ENCODE peak calls at places on chromosome 5, in six cellular contexts. M, V, E, C, B and R are unnamed samples.

GRCh38 chr5:178542455-178542854 is 47.7 kb downstream of the COL23A1 start:
- DNase-seq in M (no peak), V (no peak), E (no peak), C (peak), B (no peak), R (peak)

GRCh38 chr5:124677376-124677998 is 69.0 kb downstream of the ZNF608 start:
- DNase-seq in M (peak), V (no peak), E (no peak), C (no peak), B (peak), R (no peak)

GRCh38 chr5:98813755-98814154 is 40.3 kb downstream of the RGMB start:
- DNase-seq in M (no peak), V (no peak), E (no peak), C (no peak), B (no peak), R (no peak)

GRCh38 chr5:14665110-14665822 is 748 bp downstream of the OTULIN start:
- DNase-seq in M (peak), V (peak), E (no peak), C (no peak), B (no peak), R (no peak)

GRCh38 chr5:40223884-40224402 is 455.8 kb upstream of the PTGER4 start:
- DNase-seq in M (peak), V (no peak), E (no peak), C (no peak), B (peak), R (no peak)

GRCh38 chr5:143413964-143414669 is 10.6 kb upstream of the NR3C1 start:
- DNase-seq in M (no peak), V (no peak), E (no peak), C (no peak), B (no peak), R (no peak)

GRCh38 chr5:115098041-115098702 is 71.5 kb downstream of the TRIM36 start:
- DNase-seq in M (peak), V (peak), E (peak), C (peak), B (peak), R (no peak)

GRCh38 chr5:171720086-171720485 is 65.5 kb upstream of the SMIM23 start:
- DNase-seq in M (no peak), V (no peak), E (no peak), C (no peak), B (no peak), R (peak)

GRCh38 chr5:137234973-137235943 is 263.9 kb downstream of the SPOCK1 start:
- DNase-seq in M (no peak), V (no peak), E (no peak), C (no peak), B (no peak), R (no peak)

GRCh38 chr5:125064610-125065009 is 318.2 kb upstream of the ZNF608 start:
- DNase-seq in M (no peak), V (no peak), E (no peak), C (no peak), B (no peak), R (no peak)

GRCh38 chr5:147756566-147756965 is 26.0 kb downstream of the JAKMIP2 start:
- DNase-seq in M (no peak), V (no peak), E (no peak), C (no peak), B (no peak), R (no peak)

GRCh38 chr5:91145233-91145620 is 237.9 kb downstream of the ARRDC3 start:
- DNase-seq in M (peak), V (no peak), E (no peak), C (no peak), B (no peak), R (no peak)

GRCh38 chr5:178473858-178474257 is 116.3 kb downstream of the COL23A1 start:
- DNase-seq in M (no peak), V (no peak), E (no peak), C (peak), B (no peak), R (peak)

GRCh38 chr5:80967500-80968181 is 7.5 kb downstream of the RASGRF2 start:
- DNase-seq in M (peak), V (peak), E (no peak), C (peak), B (peak), R (no peak)

GRCh38 chr5:149407331-149408251 is 28.5 kb upstream of the IL17B start:
- DNase-seq in M (no peak), V (no peak), E (no peak), C (no peak), B (no peak), R (no peak)

GRCh38 chr5:148963679-148964078 is 99.2 kb downstream of the SH3TC2 start:
- DNase-seq in M (no peak), V (no peak), E (no peak), C (no peak), B (no peak), R (no peak)

GRCh38 chr5:140112685-140113179 is 1.2 kb upstream of the PURA start:
- DNase-seq in M (no peak), V (peak), E (no peak), C (no peak), B (peak), R (no peak)

GRCh38 chr5:59485104-59485503 is 408.4 kb downstream of the PDE4D start:
- DNase-seq in M (no peak), V (no peak), E (no peak), C (no peak), B (no peak), R (no peak)

GRCh38 chr5:80141147-80141671 is 106.1 kb downstream of the THBS4 start:
- DNase-seq in M (peak), V (peak), E (no peak), C (peak), B (peak), R (peak)

GRCh38 chr5:59152701-59153245 is 569.9 kb downstream of the RAB3C start:
- DNase-seq in M (no peak), V (no peak), E (no peak), C (no peak), B (no peak), R (no peak)

GRCh38 chr5:142472306-142472951 is 147.6 kb upstream of the SPRY4 start:
- DNase-seq in M (peak), V (no peak), E (no peak), C (no peak), B (peak), R (no peak)

GRCh38 chr5:72252574-72253155 is 67.4 kb downstream of the MRPS27 start:
- DNase-seq in M (peak), V (no peak), E (no peak), C (no peak), B (no peak), R (no peak)

GRCh38 chr5:110855961-110856360 is 117.2 kb downstream of the SLC25A46 start:
- DNase-seq in M (no peak), V (no peak), E (no peak), C (no peak), B (no peak), R (no peak)

GRCh38 chr5:35736280-35736679 is 118.6 kb downstream of the SPEF2 start:
- DNase-seq in M (no peak), V (no peak), E (no peak), C (no peak), B (peak), R (no peak)

GRCh38 chr5:74392698-74393431 is 247.7 kb downstream of the ENC1 start:
- DNase-seq in M (peak), V (no peak), E (no peak), C (no peak), B (peak), R (no peak)

DNA sequence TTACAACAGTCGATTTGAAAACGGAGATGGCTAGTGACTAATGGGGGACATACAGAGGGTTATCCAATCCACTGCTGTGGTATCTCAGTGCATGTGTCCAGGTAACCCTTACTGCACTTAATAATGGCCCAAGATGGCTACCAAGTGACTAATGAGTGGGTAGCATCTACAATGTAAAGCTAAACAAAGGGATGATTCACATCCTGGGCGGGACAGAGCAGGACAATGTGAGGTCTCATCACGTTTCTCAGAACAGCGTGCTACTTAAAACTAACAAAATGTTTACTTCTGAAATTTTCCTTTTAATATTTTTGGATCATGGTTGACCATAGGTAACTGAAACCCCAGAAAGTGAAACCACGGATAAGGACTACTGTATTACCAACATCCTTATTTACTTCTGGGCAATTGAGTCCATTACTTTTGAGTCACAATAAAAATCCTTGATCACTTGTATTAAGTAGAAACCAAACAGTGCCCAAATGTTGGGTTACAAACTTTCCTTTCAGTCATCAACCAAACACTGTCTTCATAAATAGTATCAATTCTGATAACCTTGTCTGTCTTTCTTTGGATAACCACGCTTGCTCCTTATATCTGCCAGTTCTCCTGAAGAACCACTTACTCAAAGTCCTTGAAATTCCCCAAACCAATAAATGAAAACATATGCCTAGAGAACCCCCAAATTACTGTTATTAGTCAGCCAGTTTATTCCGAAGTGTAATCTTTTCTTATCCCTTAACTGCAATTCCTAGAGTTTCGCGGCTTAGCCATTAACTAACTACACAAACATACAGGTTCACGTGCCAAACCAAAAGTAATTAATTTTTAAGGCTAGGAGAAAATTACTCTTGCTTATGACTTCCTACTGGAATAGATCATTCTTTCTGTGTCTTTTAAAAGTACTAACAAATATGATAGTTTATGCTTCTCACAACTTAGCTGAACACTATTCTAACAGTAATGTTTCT is 59.7 kb downstream of the ELL2 start:
- DNase-seq in M (peak), V (no peak), E (no peak), C (no peak), B (peak), R (no peak)
- TF ChIP-seq POLR2A in M (no peak), V (no peak), E (no peak), C (no peak), B (no peak), R (no peak)

DNA sequence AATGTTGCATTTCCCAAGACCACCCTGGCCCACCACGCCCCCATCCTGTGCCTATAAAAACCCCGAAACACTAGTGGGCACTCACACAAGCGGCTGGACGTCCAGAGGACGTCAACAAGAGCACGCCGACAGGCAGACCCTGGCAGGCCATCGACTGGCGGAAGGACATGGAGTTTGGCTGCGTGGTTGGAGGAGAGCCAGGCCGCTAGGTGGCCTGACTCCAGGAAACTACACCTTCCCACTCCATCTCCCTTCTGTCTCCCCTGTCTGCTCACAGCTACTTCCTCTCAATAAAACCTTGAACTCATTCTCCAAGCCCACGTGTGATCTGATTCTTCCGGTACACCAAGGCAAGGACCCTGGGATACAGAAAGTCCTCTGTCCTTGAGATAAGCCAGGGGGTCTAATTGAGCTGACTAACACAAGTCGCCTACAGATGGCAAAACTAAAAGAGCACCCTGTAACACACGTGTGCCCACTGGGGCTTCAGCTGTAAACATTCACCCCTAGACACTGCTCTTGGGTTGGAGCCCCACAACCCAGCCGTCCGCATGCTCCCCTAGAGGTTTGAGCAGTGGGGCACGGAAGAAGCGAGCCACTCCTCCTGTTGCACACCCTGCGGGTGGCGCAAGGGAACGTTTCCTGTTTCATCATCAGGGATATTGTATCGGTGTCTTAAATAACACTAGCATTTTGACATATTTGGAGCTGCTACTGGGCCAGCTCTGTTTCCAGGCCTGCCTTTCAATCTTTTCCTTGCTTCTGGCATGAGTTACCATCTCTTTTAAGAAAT is 54.5 kb upstream of the TAF11L2 start:
- DNase-seq in M (no peak), V (no peak), E (no peak), C (no peak), B (no peak), R (no peak)
- TF ChIP-seq POLR2A in M (no peak), V (no peak), E (no peak), C (no peak), B (no peak), R (no peak)

GRCh38 chr5:157518963-157519362 is 56.6 kb downstream of the ADAM19 start:
- DNase-seq in M (no peak), V (no peak), E (peak), C (no peak), B (no peak), R (no peak)
- TF ChIP-seq POLR2A in M (no peak), V (no peak), E (no peak), C (no peak), B (no peak), R (no peak)

GRCh38 chr5:181280251-181280762 is 19.4 kb upstream of the TRIM52 start:
- DNase-seq in M (no peak), V (no peak), E (no peak), C (no peak), B (no peak), R (no peak)

GRCh38 chr5:181282874-181283273 is 21.9 kb upstream of the TRIM52 start:
- DNase-seq in M (no peak), V (no peak), E (no peak), C (no peak), B (no peak), R (peak)

GRCh38 chr5:181281984-181282316 is 21.0 kb upstream of the TRIM52 start:
- DNase-seq in M (no peak), V (no peak), E (no peak), C (no peak), B (no peak), R (no peak)

GRCh38 chr5:181283347-181283746 is 22.4 kb upstream of the TRIM52 start:
- DNase-seq in M (no peak), V (no peak), E (no peak), C (no peak), B (no peak), R (peak)

GRCh38 chr5:181281077-181281983 is 20.4 kb upstream of the TRIM52 start:
- DNase-seq in M (no peak), V (no peak), E (no peak), C (no peak), B (no peak), R (peak)
- TF ChIP-seq POLR2A in M (no peak), V (no peak), E (no peak), C (no peak), B (no peak), R (no peak)

DNA sequence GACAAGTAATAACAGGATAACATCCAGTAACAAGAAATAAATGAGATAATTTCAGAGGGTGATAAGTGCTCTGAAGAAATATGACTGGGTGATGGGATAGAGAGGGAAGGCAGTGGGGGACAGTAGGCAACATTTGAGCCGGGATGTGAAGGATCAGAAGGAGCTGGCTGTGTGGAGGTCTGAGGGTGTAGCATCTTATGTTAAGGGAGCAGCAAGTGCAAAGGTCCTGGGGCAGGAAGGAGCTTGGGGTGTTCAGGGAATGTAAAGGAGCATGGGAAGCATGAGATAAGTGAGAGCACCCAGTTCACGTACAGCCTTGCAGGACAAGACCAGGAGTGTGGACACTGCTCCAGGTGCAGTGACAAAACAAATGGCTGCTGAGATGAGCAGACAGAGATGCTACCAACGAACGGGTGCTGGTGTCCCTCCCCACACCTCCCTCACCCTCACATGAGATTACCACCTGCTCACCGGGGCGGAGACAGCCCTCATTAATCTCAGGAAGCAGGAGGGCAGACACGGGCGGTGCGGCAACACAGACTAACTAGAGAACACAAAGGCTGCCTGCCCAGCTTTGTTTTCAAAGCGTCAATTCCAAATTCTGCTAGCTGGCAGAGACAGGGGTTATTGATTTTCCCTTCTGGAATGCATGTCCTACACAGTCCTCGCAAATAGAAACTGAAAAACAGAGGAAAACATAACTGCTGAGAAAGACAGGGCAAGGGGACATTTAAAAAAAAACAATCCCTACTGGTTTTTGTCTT is 298.1 kb upstream of the PANK3 start:
- DNase-seq in M (peak), V (no peak), E (no peak), C (no peak), B (no peak), R (no peak)
- TF ChIP-seq POLR2A in M (no peak), V (no peak), E (no peak), C (no peak), B (no peak), R (no peak)

GRCh38 chr5:134370306-134370870 is 981 bp upstream of the UBE2B start:
- DNase-seq in M (no peak), V (no peak), E (no peak), C (no peak), B (no peak), R (no peak)

GRCh38 chr5:134371834-134372340 is 518 bp downstream of the UBE2B start:
- DNase-seq in M (peak), V (peak), E (peak), C (peak), B (peak), R (peak)

GRCh38 chr5:134374234-134374633 is 2.9 kb downstream of the UBE2B start:
- DNase-seq in M (no peak), V (no peak), E (no peak), C (no peak), B (no peak), R (no peak)

GRCh38 chr5:134365604-134366003 is 1.4 kb downstream of the CDKL3 start:
- DNase-seq in M (no peak), V (no peak), E (no peak), C (no peak), B (no peak), R (no peak)

GRCh38 chr5:134370871-134371833 is at the start of gene UBE2B:
- DNase-seq in M (peak), V (peak), E (peak), C (peak), B (peak), R (peak)
- TF ChIP-seq POLR2A in M (peak), V (peak), E (peak), C (peak), B (peak), R (peak)

GRCh38 chr5:163437011-163437308 is 435 bp upstream of the CCNG1 start:
- DNase-seq in M (no peak), V (no peak), E (no peak), C (no peak), B (no peak), R (no peak)
- TF ChIP-seq POLR2A in M (no peak), V (no peak), E (peak), C (no peak), B (no peak), R (no peak)

DNA sequence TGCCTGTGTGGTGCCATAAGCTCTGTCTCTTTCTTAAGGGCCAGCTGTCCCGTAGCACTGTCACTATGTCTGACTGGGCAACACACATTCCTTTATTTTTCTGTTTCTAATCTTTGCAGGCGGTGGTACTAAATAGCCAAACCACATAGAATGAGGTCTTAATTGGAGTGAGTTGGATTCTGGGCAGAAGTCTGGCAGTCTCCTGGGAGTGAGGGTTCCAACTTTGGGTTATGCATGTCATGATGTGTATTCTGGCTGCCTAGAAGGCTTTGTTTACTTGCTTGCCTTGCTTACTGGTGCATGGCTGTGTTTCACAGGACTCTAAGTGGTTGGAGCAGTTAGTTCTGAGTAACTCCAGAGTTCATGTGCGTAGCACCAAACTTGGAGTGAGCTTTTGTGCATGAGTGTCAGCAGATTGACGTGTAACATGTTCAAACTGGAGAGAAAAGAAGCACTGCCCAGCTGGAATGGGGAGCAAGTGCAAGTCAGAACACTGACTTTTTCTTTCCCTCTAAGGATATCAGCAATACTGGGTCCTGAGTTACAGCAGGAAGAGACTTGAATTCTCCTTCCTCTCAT is 185.9 kb downstream of the PCSK1 start:
- DNase-seq in M (peak), V (no peak), E (no peak), C (no peak), B (peak), R (no peak)
- TF ChIP-seq POLR2A in M (no peak), V (no peak), E (no peak), C (no peak), B (no peak), R (no peak)

GRCh38 chr5:56330167-56330566 is 97.0 kb upstream of the ANKRD55 start:
- DNase-seq in M (no peak), V (no peak), E (no peak), C (no peak), B (no peak), R (no peak)
- TF ChIP-seq POLR2A in M (no peak), V (no peak), E (no peak), C (no peak), B (no peak), R (no peak)

GRCh38 chr5:6712136-6712581 is 1.1 kb upstream of the TENT4A start:
- DNase-seq in M (peak), V (peak), E (no peak), C (peak), B (peak), R (no peak)

GRCh38 chr5:6715271-6715670 is 2.0 kb downstream of the TENT4A start:
- DNase-seq in M (no peak), V (no peak), E (no peak), C (no peak), B (no peak), R (no peak)

GRCh38 chr5:6714221-6715041 is 1.2 kb downstream of the TENT4A start:
- DNase-seq in M (peak), V (peak), E (no peak), C (no peak), B (no peak), R (no peak)

GRCh38 chr5:6712582-6713273 is 504 bp upstream of the TENT4A start:
- DNase-seq in M (peak), V (peak), E (peak), C (peak), B (peak), R (peak)

GRCh38 chr5:6713274-6714181 is at the start of gene TENT4A:
- DNase-seq in M (no peak), V (peak), E (no peak), C (no peak), B (no peak), R (no peak)
- TF ChIP-seq POLR2A in M (no peak), V (no peak), E (no peak), C (no peak), B (no peak), R (no peak)